ENCODE peak calls at places on chromosomes 6 and 20, in five cellular contexts. Y, W, V, O and J are unnamed samples.
A peak's percentile ranks its signal among the peaks of the same experiment; 100 is the strongest.

GRCh38 chr6:2857580-2858337 is 16.1 kb upstream of the SERPINB1 start:
- DNase-seq in W (peak; percentile 83), Y (no peak), V (peak; percentile 70), O (peak; percentile 54), J (peak; percentile 67)

GRCh38 chr6:40569162-40569920 is 17.8 kb downstream of the LRFN2 start:
- DNase-seq in V (no peak), O (no peak), Y (no peak), W (no peak), J (no peak)

GRCh38 chr20:7985916-7986315 is 33.6 kb downstream of the TMX4 start:
- DNase-seq in V (no peak), W (no peak), O (no peak), Y (no peak), J (no peak)

GRCh38 chr6:123467437-123467836 is 169.3 kb downstream of the TRDN start:
- DNase-seq in O (no peak), V (no peak), W (no peak), Y (no peak), J (no peak)

GRCh38 chr6:154894903-154895302 is 100.2 kb upstream of the TIAM2 start:
- DNase-seq in V (no peak), O (no peak), Y (no peak), W (no peak), J (no peak)

GRCh38 chr6:168130683-168131371 is 51.8 kb upstream of the FRMD1 start:
- DNase-seq in V (no peak), W (no peak), O (no peak), Y (peak; percentile 6), J (no peak)

GRCh38 chr6:14770572-14770971 is 475.3 kb upstream of the JARID2 start:
- DNase-seq in W (peak; percentile 18), O (no peak), V (no peak), Y (no peak), J (no peak)

GRCh38 chr6:42928748-42929087 is 562 bp upstream of the CNPY3 start:
- DNase-seq in Y (no peak), V (no peak), O (no peak), W (no peak), J (no peak)

GRCh38 chr6:132818404-132819359 is 4.3 kb downstream of the RPS12 start:
- DNase-seq in Y (no peak), O (no peak), W (no peak), V (no peak), J (no peak)

GRCh38 chr6:69494595-69494994 is 302.2 kb downstream of the LMBRD1 start:
- DNase-seq in Y (no peak), O (no peak), V (no peak), W (no peak), J (no peak)

GRCh38 chr6:89368107-89368506 is 15.6 kb upstream of the UBE2J1 start:
- DNase-seq in W (peak; percentile 54), O (peak; percentile 39), Y (peak; percentile 59), V (peak; percentile 53), J (peak; percentile 57)

GRCh38 chr6:126040826-126041225 is 54.5 kb downstream of the TRMT11 start:
- DNase-seq in O (no peak), V (no peak), W (peak; percentile 86), Y (peak; percentile 63), J (no peak)

GRCh38 chr6:110781522-110782200 is 33.6 kb downstream of the CDK19 start:
- DNase-seq in Y (no peak), W (no peak), O (no peak), V (no peak), J (no peak)

GRCh38 chr20:19935842-19936241 is 81.3 kb upstream of the NAA20 start:
- DNase-seq in V (no peak), W (no peak), O (no peak), Y (no peak), J (no peak)